ENCODE peak calls at places on chromosome 21, in ten cellular contexts. One of them, this sample, is unnamed.

GRCh38 chr21:28480091-28480869 is 512.4 kb downstream of the LTN1 start:
- DNase-seq in H54: no peak
- DNase-seq in HL-60: no peak
- DNase-seq in psoas muscle: no peak
- DNase-seq in stimulated activated naive B cell treated with anti-CD40 and anti-IgM and Interleukin-4, amounts not matched to agents 10 μg/mL and 1 μg/mL and 100 μg/mL, for 72 hours: no peak
- DNase-seq in ELF-1: no peak
- DNase-seq in EH: no peak
- DNase-seq in Calu3: no peak
- DNase-seq in amniotic stem cell: no peak
- DNase-seq in C1 segment of cervical spinal cord: no peak
- DNase-seq in this sample: no peak

GRCh38 chr21:33069994-33070811 is at the start of gene OLIG1:
- DNase-seq in C1 segment of cervical spinal cord: peak
- DNase-seq in EH: peak
- DNase-seq in H54: no peak
- DNase-seq in stimulated activated naive B cell treated with anti-CD40 and anti-IgM and Interleukin-4, amounts not matched to agents 10 μg/mL and 1 μg/mL and 100 μg/mL, for 72 hours: no peak
- DNase-seq in Calu3: peak
- DNase-seq in HL-60: peak
- DNase-seq in amniotic stem cell: no peak
- DNase-seq in psoas muscle: peak
- DNase-seq in ELF-1: peak
- DNase-seq in this sample: no peak

GRCh38 chr21:44966135-44967081 is 26.6 kb downstream of the SLX9 start:
- DNase-seq in stimulated activated naive B cell treated with anti-CD40 and anti-IgM and Interleukin-4, amounts not matched to agents 10 μg/mL and 1 μg/mL and 100 μg/mL, for 72 hours: no peak
- DNase-seq in amniotic stem cell: no peak
- DNase-seq in Calu3: no peak
- DNase-seq in HL-60: peak
- DNase-seq in EH: no peak
- DNase-seq in H54: no peak
- DNase-seq in psoas muscle: peak
- DNase-seq in C1 segment of cervical spinal cord: no peak
- DNase-seq in ELF-1: no peak
- DNase-seq in this sample: no peak

GRCh38 chr21:37219766-37220432 is 47.2 kb downstream of the VPS26C start:
- DNase-seq in Calu3: no peak
- DNase-seq in psoas muscle: no peak
- DNase-seq in ELF-1: no peak
- DNase-seq in HL-60: no peak
- DNase-seq in C1 segment of cervical spinal cord: no peak
- DNase-seq in H54: no peak
- DNase-seq in EH: peak
- DNase-seq in amniotic stem cell: no peak
- DNase-seq in stimulated activated naive B cell treated with anti-CD40 and anti-IgM and Interleukin-4, amounts not matched to agents 10 μg/mL and 1 μg/mL and 100 μg/mL, for 72 hours: no peak
- DNase-seq in this sample: no peak

GRCh38 chr21:31671931-31672330 is 12.4 kb downstream of the SOD1 start:
- DNase-seq in stimulated activated naive B cell treated with anti-CD40 and anti-IgM and Interleukin-4, amounts not matched to agents 10 μg/mL and 1 μg/mL and 100 μg/mL, for 72 hours: no peak
- DNase-seq in Calu3: no peak
- DNase-seq in C1 segment of cervical spinal cord: no peak
- DNase-seq in psoas muscle: no peak
- DNase-seq in H54: no peak
- DNase-seq in EH: no peak
- DNase-seq in amniotic stem cell: no peak
- DNase-seq in HL-60: no peak
- DNase-seq in ELF-1: peak
- DNase-seq in this sample: no peak

GRCh38 chr21:36890086-36890485 is 76.4 kb downstream of the HLCS start:
- DNase-seq in psoas muscle: no peak
- DNase-seq in ELF-1: no peak
- DNase-seq in HL-60: no peak
- DNase-seq in EH: peak
- DNase-seq in stimulated activated naive B cell treated with anti-CD40 and anti-IgM and Interleukin-4, amounts not matched to agents 10 μg/mL and 1 μg/mL and 100 μg/mL, for 72 hours: no peak
- DNase-seq in amniotic stem cell: no peak
- DNase-seq in C1 segment of cervical spinal cord: no peak
- DNase-seq in Calu3: no peak
- DNase-seq in H54: no peak
- DNase-seq in this sample: no peak

GRCh38 chr21:33856893-33857527 is 58.6 kb downstream of the ATP5PO start:
- DNase-seq in Calu3: no peak
- DNase-seq in H54: no peak
- DNase-seq in EH: no peak
- DNase-seq in ELF-1: no peak
- DNase-seq in stimulated activated naive B cell treated with anti-CD40 and anti-IgM and Interleukin-4, amounts not matched to agents 10 μg/mL and 1 μg/mL and 100 μg/mL, for 72 hours: no peak
- DNase-seq in HL-60: no peak
- DNase-seq in psoas muscle: no peak
- DNase-seq in C1 segment of cervical spinal cord: no peak
- DNase-seq in amniotic stem cell: no peak
- DNase-seq in this sample: no peak

GRCh38 chr21:15001773-15002647 is 62.8 kb downstream of the NRIP1 start:
- DNase-seq in stimulated activated naive B cell treated with anti-CD40 and anti-IgM and Interleukin-4, amounts not matched to agents 10 μg/mL and 1 μg/mL and 100 μg/mL, for 72 hours: no peak
- DNase-seq in C1 segment of cervical spinal cord: no peak
- DNase-seq in H54: no peak
- DNase-seq in EH: peak
- DNase-seq in HL-60: no peak
- DNase-seq in ELF-1: no peak
- DNase-seq in Calu3: no peak
- DNase-seq in psoas muscle: no peak
- DNase-seq in amniotic stem cell: no peak
- DNase-seq in this sample: no peak

GRCh38 chr21:20404915-20405314 is 593.3 kb upstream of the NCAM2 start:
- DNase-seq in ELF-1: peak
- DNase-seq in HL-60: no peak
- DNase-seq in EH: no peak
- DNase-seq in psoas muscle: no peak
- DNase-seq in C1 segment of cervical spinal cord: no peak
- DNase-seq in H54: no peak
- DNase-seq in Calu3: no peak
- DNase-seq in amniotic stem cell: no peak
- DNase-seq in stimulated activated naive B cell treated with anti-CD40 and anti-IgM and Interleukin-4, amounts not matched to agents 10 μg/mL and 1 μg/mL and 100 μg/mL, for 72 hours: no peak
- DNase-seq in this sample: no peak